ENCODE peak calls at places on chromosome 12, in eight cellular contexts. Y is SK-N-SH, L is stomach, F is AG04450, B is IMR-90, O is hepatocyte, Q is left ventricle myocardium inferior, M is adrenal gland. X is an unnamed sample.

GRCh38 chr12:56041579-56042429 is at the start of gene RPS26:
- DNase-seq in Y (peak; percentile 89), L (peak; percentile 95), F (peak; percentile 99), B (peak; percentile 100), O (peak; percentile 98), Q (peak; percentile 94), M (peak; percentile 99), X (peak; percentile 96)

GRCh38 chr12:24562761-24563392 is 386.0 kb downstream of the BCAT1 start:
- DNase-seq in Y (peak; percentile 75), L (no peak), F (no peak), B (peak; percentile 54), O (peak; percentile 50), Q (peak; percentile 37), M (no peak), X (peak; percentile 33)

GRCh38 chr12:27564612-27565213 is 40.7 kb downstream of the PPFIBP1 start:
- DNase-seq in Y (no peak), L (no peak), F (no peak), B (no peak), O (no peak), Q (no peak), M (no peak), X (peak; percentile 25)

GRCh38 chr12:42774238-42774637 is 184.7 kb upstream of the PRICKLE1 start:
- DNase-seq in Y (no peak), L (no peak), F (no peak), B (peak; percentile 30), O (no peak), Q (no peak), M (no peak), X (no peak)

GRCh38 chr12:90262261-90262660 is 553.6 kb upstream of the ATP2B1 start:
- DNase-seq in Y (no peak), L (no peak), F (no peak), B (peak; percentile 45), O (peak; percentile 14), Q (no peak), M (no peak), X (no peak)

GRCh38 chr12:116880817-116881324 is 370 bp downstream of the HRK start:
- DNase-seq in Y (peak; percentile 83), L (peak; percentile 49), F (no peak), B (peak; percentile 45), O (peak; percentile 75), Q (peak; percentile 25), M (peak; percentile 34), X (peak; percentile 69)

GRCh38 chr12:122841544-122842321 is 6.5 kb downstream of the HIP1R start:
- DNase-seq in Y (peak; percentile 55), L (peak; percentile 71), F (no peak), B (peak; percentile 82), O (peak; percentile 26), Q (no peak), M (peak; percentile 93), X (no peak)

GRCh38 chr12:31368666-31369361 is 42.9 kb upstream of the SINHCAF start:
- DNase-seq in Y (no peak), L (peak; percentile 57), F (no peak), B (peak; percentile 48), O (peak; percentile 30), Q (no peak), M (no peak), X (peak; percentile 43)

GRCh38 chr12:25496098-25496587 is 56.9 kb downstream of the LMNTD1 start:
- DNase-seq in Y (no peak), L (no peak), F (no peak), B (peak; percentile 38), O (peak; percentile 8), Q (no peak), M (no peak), X (no peak)

GRCh38 chr12:19138551-19139344 is 9.2 kb downstream of the PLEKHA5 start:
- DNase-seq in Y (no peak), L (no peak), F (no peak), B (peak; percentile 47), O (no peak), Q (no peak), M (no peak), X (no peak)

GRCh38 chr12:117155278-117156060 is 34.8 kb downstream of the FBXO21 start:
- DNase-seq in Y (peak; percentile 85), L (peak; percentile 75), F (no peak), B (peak; percentile 11), O (peak; percentile 76), Q (peak; percentile 36), M (peak; percentile 69), X (peak; percentile 64)

GRCh38 chr12:64785816-64786215 is 26.6 kb upstream of the GNS start:
- DNase-seq in Y (no peak), L (no peak), F (no peak), B (no peak), O (no peak), Q (no peak), M (no peak), X (no peak)

GRCh38 chr12:102993537-102993936 is 36.1 kb downstream of the ASCL1 start:
- DNase-seq in Y (no peak), L (no peak), F (no peak), B (no peak), O (no peak), Q (no peak), M (no peak), X (no peak)

GRCh38 chr12:120249875-120250795 is 15.4 kb downstream of the PXN start:
- DNase-seq in Y (no peak), L (no peak), F (no peak), B (no peak), O (no peak), Q (peak; percentile 90), M (peak; percentile 63), X (no peak)

GRCh38 chr12:1800646-1801284 is 19.6 kb upstream of the LRTM2 start:
- DNase-seq in Y (peak; percentile 68), L (peak; percentile 52), F (no peak), B (peak; percentile 54), O (no peak), Q (no peak), M (peak; percentile 24), X (peak; percentile 81)

GRCh38 chr12:8065991-8066594 is at the start of gene C3AR1:
- DNase-seq in Y (no peak), L (no peak), F (no peak), B (peak; percentile 79), O (peak; percentile 28), Q (no peak), M (peak; percentile 32), X (no peak)

GRCh38 chr12:23867794-23868193 is 81.7 kb downstream of the SOX5 start:
- DNase-seq in Y (no peak), L (no peak), F (no peak), B (no peak), O (no peak), Q (no peak), M (no peak), X (no peak)

GRCh38 chr12:4506870-4507269 is 31.8 kb upstream of the RAD51AP1 start:
- DNase-seq in Y (no peak), L (no peak), F (peak; percentile 43), B (peak; percentile 84), O (no peak), Q (no peak), M (no peak), X (no peak)

GRCh38 chr12:49025463-49025862 is 6.9 kb upstream of the PRKAG1 start:
- DNase-seq in Y (no peak), L (no peak), F (no peak), B (no peak), O (no peak), Q (no peak), M (no peak), X (no peak)

DNA sequence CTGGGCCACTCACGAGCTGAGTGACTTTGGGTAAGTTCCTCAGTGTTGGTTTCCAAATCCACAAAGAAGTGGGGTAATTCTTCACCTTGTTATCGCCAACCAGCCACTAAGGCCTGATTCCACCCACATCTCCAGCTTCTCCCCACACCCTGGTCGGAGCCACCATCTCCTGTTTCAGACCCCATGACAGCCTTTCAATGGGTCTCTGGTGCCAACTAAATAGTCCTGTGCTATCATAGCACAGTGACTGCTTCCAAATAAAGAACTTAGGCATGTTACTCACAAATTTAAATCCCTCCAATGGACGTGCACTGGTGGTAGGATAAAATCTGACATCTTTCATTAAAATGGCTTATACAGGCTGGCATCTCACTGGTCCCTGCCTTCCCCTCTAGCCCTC is 44.0 kb downstream of the TBX5 start:
- DNase-seq in Y (no peak), L (no peak), F (no peak), B (no peak), O (no peak), Q (no peak), M (no peak), X (no peak)
- H3K4me3 ChIP-seq in Y (no peak overlapping the region), L (no peak overlapping the region), F (no peak overlapping the region), B (no peak overlapping the region), O (no peak overlapping the region), Q (no peak overlapping the region), M (no peak overlapping the region), X (no peak overlapping the region)

DNA sequence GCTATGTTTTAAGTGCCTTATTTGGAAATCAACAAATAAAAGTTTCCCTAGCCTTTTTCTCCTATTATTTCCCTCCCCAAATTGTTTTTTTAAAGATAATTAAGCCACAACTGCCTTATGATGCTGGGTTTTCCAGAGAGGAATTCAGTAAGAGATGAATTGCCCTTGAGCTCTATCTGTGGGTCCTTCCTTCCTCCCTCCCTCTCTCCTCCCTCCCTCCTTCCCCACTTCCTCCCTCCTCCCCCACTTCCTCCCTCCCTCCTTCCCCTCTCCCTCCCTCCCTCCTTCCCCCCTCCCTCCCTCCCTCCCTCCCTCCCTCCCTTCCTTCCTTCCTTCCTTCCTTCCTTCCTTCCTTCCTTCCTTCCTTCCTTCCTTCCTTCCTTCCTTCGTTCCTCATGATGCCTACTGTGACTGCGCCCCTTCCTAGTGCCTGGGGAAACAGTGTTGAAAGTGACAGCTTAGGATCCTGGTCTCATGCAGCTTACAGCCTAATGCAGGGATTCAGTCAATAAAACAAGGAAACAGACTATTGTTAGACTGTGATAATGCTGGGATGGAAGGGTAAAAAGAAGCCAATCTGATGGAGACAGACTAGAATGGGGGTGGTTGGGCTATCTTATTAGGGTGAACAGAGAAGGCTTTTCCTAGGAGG is 1417.1 kb downstream of the AACS start:
- DNase-seq in Y (no peak), L (no peak), F (no peak), B (no peak), O (no peak), Q (no peak), M (no peak), X (no peak)
- H3K9me3 ChIP-seq in Y (no peaks in the 10 kb centered on the region), L (no peaks in the 10 kb centered on the region), F (peaks cover 40% of the 10 kb centered on the region), B (peaks cover 18% of the 10 kb centered on the region), O (no peaks in the 10 kb centered on the region), Q (no peaks in the 10 kb centered on the region), M (no peaks in the 10 kb centered on the region), X (no peaks in the 10 kb centered on the region)

DNA sequence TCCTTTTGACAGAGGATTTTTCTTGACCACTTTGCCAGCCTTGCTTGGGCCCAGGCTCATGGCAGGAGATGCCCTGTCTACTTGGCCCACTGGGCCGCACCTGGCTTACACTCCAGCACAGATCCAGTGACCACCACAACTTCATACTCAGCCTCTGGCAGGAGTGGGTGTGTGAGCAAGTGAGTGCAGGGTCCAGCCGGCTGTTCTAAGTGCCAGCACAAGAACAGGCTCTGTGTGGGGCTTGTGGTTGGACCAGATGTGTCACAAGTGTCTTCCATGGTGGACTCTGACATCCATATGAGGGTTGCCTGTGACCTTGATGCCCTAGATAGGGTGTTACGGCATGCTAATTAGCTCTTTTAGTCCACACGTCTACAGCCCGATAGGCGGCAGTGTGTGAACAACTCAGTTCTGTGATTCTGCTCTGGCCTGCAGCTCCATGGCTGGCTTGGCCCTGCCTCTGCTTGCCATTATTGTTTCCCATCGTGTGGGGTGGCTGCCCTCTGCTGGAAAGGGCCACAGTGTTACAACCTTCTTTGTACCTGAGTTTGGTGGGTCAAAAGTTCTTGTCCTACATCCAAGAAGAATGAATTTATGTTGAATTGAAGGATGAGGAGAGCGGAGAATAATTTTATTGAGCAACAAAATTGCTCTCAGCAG is 1089.1 kb downstream of the SLC6A15 start:
- DNase-seq in Y (peak; percentile 12), L (peak; percentile 63), F (no peak), B (no peak), O (peak; percentile 78), Q (no peak), M (peak; percentile 64), X (peak; percentile 88)
- TF ChIP-seq CTCF in Y (peak; percentile 53), L (no peak), F (no peak), B (no peak), O (peak; percentile 58), Q (peak; percentile 56), M (peak; percentile 42), X (peak; percentile 87)

GRCh38 chr12:79710707-79711483 is 20.1 kb upstream of the PAWR start:
- DNase-seq in Y (no peak), L (no peak), F (no peak), B (no peak), O (no peak), Q (no peak), M (no peak), X (no peak)
- H3K4me3 ChIP-seq in Y (no peak overlapping the region), L (peak overlapping the region; percentile 12), F (no peak overlapping the region), B (no peak overlapping the region), O (no peak overlapping the region), Q (peak overlapping the region; percentile 38), M (no peak overlapping the region), X (no peak overlapping the region)